ENCODE peak calls at places on chromosomes 11 and 22, in five cellular contexts. D, R, P, F and O are unnamed samples.

GRCh38 chr11:110087820-110088534 is 5.2 kb upstream of the ZC3H12C start:
- DNase-seq in D (no peak), R (no peak), P (peak; percentile 89), F (no peak), O (no peak)

GRCh38 chr11:46356911-46357482 is 9.7 kb downstream of the DGKZ start:
- DNase-seq in F (no peak), R (no peak), P (peak; percentile 92), D (no peak), O (no peak)

GRCh38 chr11:76701701-76702100 is 31.2 kb upstream of the LRRC32 start:
- DNase-seq in D (no peak), F (no peak), R (no peak), P (peak; percentile 55), O (no peak)

GRCh38 chr22:17842386-17842785 is 68.1 kb upstream of the BID start:
- DNase-seq in F (peak; percentile 76), P (peak; percentile 21), D (no peak), R (no peak), O (no peak)

GRCh38 chr22:35611891-35612576 is 5.1 kb downstream of the MB start:
- DNase-seq in D (no peak), P (no peak), F (peak; percentile 84), R (peak; percentile 30), O (no peak)

GRCh38 chr11:119540370-119541125 is 117.6 kb upstream of the THY1 start:
- DNase-seq in F (no peak), P (no peak), D (no peak), R (no peak), O (peak; percentile 16)

GRCh38 chr22:31891366-31892079 is 52.8 kb upstream of the YWHAH start:
- DNase-seq in P (no peak), R (no peak), D (peak; percentile 18), F (no peak), O (no peak)

GRCh38 chr11:10505278-10506012 is 35.5 kb downstream of the RNF141 start:
- DNase-seq in R (no peak), D (no peak), F (no peak), P (peak; percentile 7), O (no peak)

GRCh38 chr11:120431633-120432032 is 79.9 kb upstream of the GRIK4 start:
- DNase-seq in D (peak; percentile 13), R (peak; percentile 7), F (no peak), P (peak; percentile 74), O (no peak)

GRCh38 chr22:47131611-47132427 is 369.4 kb downstream of the TBC1D22A start:
- DNase-seq in P (no peak), F (no peak), R (no peak), D (no peak), O (no peak)

GRCh38 chr22:26276530-26277200 is 107.4 kb downstream of the SEZ6L start:
- DNase-seq in D (no peak), P (no peak), R (no peak), F (no peak), O (no peak)

GRCh38 chr22:43236401-43237166 is 49.6 kb upstream of the TTLL12 start:
- DNase-seq in P (no peak), R (no peak), D (no peak), F (no peak), O (no peak)

GRCh38 chr11:8268530-8269461 is 5.1 kb upstream of the LMO1 start:
- DNase-seq in P (no peak), D (peak; percentile 80), R (no peak), F (peak; percentile 47), O (peak; percentile 28)

GRCh38 chr22:50548046-50548912 is 2.6 kb downstream of the KLHDC7B start:
- DNase-seq in R (no peak), F (no peak), P (no peak), D (no peak), O (no peak)

GRCh38 chr22:42878561-42879305 is 21.7 kb upstream of the ARFGAP3 start:
- DNase-seq in R (no peak), P (no peak), D (no peak), F (no peak), O (no peak)

GRCh38 chr11:58354727-58355126 is 4.1 kb downstream of the OR5B17 start:
- DNase-seq in R (no peak), F (no peak), P (no peak), D (no peak), O (no peak)

GRCh38 chr11:25981998-25982397 is 349.9 kb upstream of the ANO3 start:
- DNase-seq in R (peak; percentile 77), D (peak; percentile 65), P (peak; percentile 89), F (no peak), O (no peak)

GRCh38 chr11:93895106-93895862 is 44.9 kb upstream of the VSTM5 start:
- DNase-seq in F (no peak), R (peak; percentile 49), P (peak; percentile 89), D (peak; percentile 84), O (no peak)

GRCh38 chr11:8219257-8220021 is 44.2 kb downstream of the LMO1 start:
- DNase-seq in F (no peak), R (peak; percentile 60), P (peak; percentile 81), D (peak; percentile 72), O (no peak)

GRCh38 chr11:76615950-76616349 is 54.6 kb downstream of the LRRC32 start:
- DNase-seq in D (no peak), P (peak; percentile 42), R (no peak), F (peak; percentile 70), O (no peak)

GRCh38 chr11:45610627-45611026 is 54.8 kb downstream of the CHST1 start:
- DNase-seq in D (no peak), P (no peak), R (no peak), F (no peak), O (no peak)

GRCh38 chr11:27401760-27402316 is 38.8 kb upstream of the CCDC34 start:
- DNase-seq in F (no peak), P (no peak), R (no peak), D (no peak), O (no peak)

GRCh38 chr22:27637604-27638003 is 164.0 kb downstream of the MN1 start:
- DNase-seq in R (no peak), D (no peak), P (peak; percentile 61), F (no peak), O (no peak)

GRCh38 chr11:46607516-46607915 is 9.5 kb downstream of the HARBI1 start:
- DNase-seq in F (no peak), R (no peak), D (no peak), P (no peak), O (no peak)

GRCh38 chr11:47406896-47407745 is 1.3 kb upstream of the SLC39A13 start:
- DNase-seq in P (peak; percentile 34), F (peak; percentile 70), R (peak; percentile 43), D (peak; percentile 25), O (no peak)

GRCh38 chr11:22474621-22475020 is 136.4 kb downstream of the SLC17A6 start:
- DNase-seq in D (no peak), R (no peak), P (no peak), F (no peak), O (no peak)

GRCh38 chr11:22471405-22471804 is 133.2 kb downstream of the SLC17A6 start:
- DNase-seq in D (no peak), F (no peak), P (no peak), R (no peak), O (no peak)

GRCh38 chr11:22467741-22468140 is 129.6 kb downstream of the SLC17A6 start:
- DNase-seq in P (no peak), R (no peak), F (no peak), D (no peak), O (no peak)

GRCh38 chr11:22476589-22476988 is 138.4 kb downstream of the SLC17A6 start:
- DNase-seq in D (no peak), F (no peak), P (no peak), R (no peak), O (no peak)

GRCh38 chr11:22472306-22472705 is 134.1 kb downstream of the SLC17A6 start:
- DNase-seq in R (no peak), F (no peak), D (peak; percentile 13), P (peak; percentile 16), O (no peak)
- TF ChIP-seq CTCF in R (no peak), F (no peak), D (peak; percentile 45), P (peak; percentile 38), O (no peak)

DNA sequence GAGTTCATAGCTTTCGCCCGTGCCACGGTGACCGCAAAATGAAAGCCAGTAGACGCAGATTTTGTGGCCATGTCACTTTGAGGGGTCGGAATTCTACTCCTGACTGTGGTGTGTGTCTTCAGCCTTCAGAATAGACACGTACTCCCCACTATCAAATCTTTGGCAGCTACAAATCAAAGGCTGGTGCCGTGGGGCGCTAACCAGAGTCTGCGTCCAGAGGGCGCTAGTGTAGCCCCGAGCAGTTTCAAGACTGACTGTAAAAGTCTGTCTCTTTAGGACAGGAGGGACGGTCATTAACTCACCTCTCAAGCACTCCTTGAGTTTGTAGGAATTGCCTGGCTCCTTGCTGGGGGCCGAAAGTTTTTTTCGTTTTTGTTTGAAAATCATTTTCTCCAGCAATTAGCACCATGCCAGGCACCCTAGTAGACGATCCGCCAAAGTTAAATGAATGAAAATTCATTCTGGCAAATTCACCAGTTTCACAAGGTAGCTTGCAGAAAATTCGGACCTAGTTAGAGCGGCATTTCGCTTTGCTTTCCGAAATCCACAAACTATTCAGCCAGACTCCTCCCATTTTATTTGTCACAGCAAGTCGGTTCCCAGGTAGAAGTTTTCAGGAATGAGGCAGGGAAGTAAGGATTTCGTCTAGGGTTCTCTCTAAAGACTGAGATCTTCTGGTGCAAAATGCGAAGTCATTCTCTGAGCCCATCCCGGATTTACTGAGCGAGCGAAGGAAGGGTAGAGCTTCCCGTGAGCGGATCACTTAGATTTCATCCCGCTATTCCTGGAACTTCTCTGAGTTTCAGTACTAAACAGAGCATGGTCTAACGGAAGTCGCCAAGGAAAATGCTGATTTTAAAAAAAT is 2.8 kb upstream of the CALCA start:
- DNase-seq in R (peak; percentile 52), P (peak; percentile 48), D (peak; percentile 84), F (no peak), O (peak; percentile 64)
- TF ChIP-seq CTCF in R (peak; percentile 64), P (peak; percentile 74), D (peak; percentile 89), F (no peak), O (peak; percentile 48)

GRCh38 chr11:11786771-11787170 is 55.0 kb upstream of the USP47 start:
- DNase-seq in D (peak; percentile 25), P (peak; percentile 61), R (no peak), F (no peak), O (no peak)
- TF ChIP-seq CTCF in D (peak; percentile 62), P (peak; percentile 71), R (peak; percentile 28), F (peak; percentile 54), O (peak; percentile 46)

GRCh38 chr11:44527476-44527875 is 38.0 kb upstream of the CD82 start:
- DNase-seq in D (no peak), P (no peak), R (no peak), F (no peak), O (no peak)
- TF ChIP-seq CTCF in D (no peak), P (no peak), R (no peak), F (no peak), O (no peak)

DNA sequence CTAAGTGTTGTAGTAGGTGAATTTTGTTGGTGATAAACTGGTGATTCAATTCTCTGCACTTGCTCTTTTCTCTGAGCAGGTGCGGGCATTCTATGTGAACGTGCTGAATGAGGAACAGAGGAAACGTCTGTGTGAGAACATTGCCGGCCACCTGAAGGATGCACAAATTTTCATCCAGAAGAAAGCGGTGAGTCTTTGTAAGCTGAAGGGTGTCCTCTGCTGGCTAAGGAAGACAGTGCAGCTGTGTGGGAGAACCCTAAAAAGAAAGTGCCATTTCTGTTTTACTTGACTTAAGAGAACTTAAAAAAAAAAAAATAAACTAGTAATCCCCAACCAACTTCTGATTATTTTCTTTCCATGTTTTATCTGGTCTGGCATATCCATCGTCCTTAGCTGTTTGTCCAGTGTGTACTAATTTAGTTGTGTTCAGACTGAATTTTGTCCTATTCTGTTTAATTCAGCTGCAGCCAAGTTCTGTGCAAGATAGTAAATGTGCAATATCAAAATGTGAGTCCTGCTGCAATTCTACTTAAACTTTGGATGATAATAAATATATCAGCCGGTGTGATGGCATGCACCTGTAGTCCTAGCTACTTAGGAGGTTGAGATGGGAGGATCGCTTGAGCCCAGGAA is 29.6 kb downstream of the CAT start:
- DNase-seq in F (no peak), P (peak; percentile 67), D (peak; percentile 42), R (peak; percentile 68), O (no peak)
- TF ChIP-seq CTCF in F (no peak), P (peak; percentile 90), D (peak; percentile 60), R (peak; percentile 79), O (no peak)